ENCODE peak calls at places on chromosome 19, in seven cellular contexts. One of them, this sample, is unnamed.

GRCh38 chr19:2456301-2456570 is 523 bp downstream of the LMNB2 start:
- DNase-seq in gastrocnemius medialis: no peak
- DNase-seq in right atrium auricular region: no peak
- DNase-seq in breast epithelium: no peak
- DNase-seq in fibroblast of villous mesenchyme: no peak
- DNase-seq in CD8-positive, alpha-beta memory T cell: no peak
- DNase-seq in epithelial cell of esophagus: no peak
- DNase-seq in this sample: no peak

GRCh38 chr19:17376935-17377600 is at the start of gene PLVAP:
- DNase-seq in gastrocnemius medialis: no peak
- DNase-seq in right atrium auricular region: peak; percentile 75
- DNase-seq in breast epithelium: no peak
- DNase-seq in fibroblast of villous mesenchyme: no peak
- DNase-seq in CD8-positive, alpha-beta memory T cell: no peak
- DNase-seq in epithelial cell of esophagus: no peak
- DNase-seq in this sample: no peak

GRCh38 chr19:44723299-44723951 is 24.5 kb downstream of the CEACAM16 start:
- DNase-seq in gastrocnemius medialis: no peak
- DNase-seq in right atrium auricular region: no peak
- DNase-seq in breast epithelium: no peak
- DNase-seq in fibroblast of villous mesenchyme: no peak
- DNase-seq in CD8-positive, alpha-beta memory T cell: no peak
- DNase-seq in epithelial cell of esophagus: no peak
- DNase-seq in this sample: no peak

GRCh38 chr19:12202250-12202649 is 39.4 kb downstream of the ZNF136 start:
- DNase-seq in gastrocnemius medialis: no peak
- DNase-seq in right atrium auricular region: no peak
- DNase-seq in breast epithelium: no peak
- DNase-seq in fibroblast of villous mesenchyme: no peak
- DNase-seq in CD8-positive, alpha-beta memory T cell: peak; percentile 24
- DNase-seq in epithelial cell of esophagus: peak; percentile 15
- DNase-seq in this sample: no peak

GRCh38 chr19:5127710-5128109 is 158.8 kb downstream of the KDM4B start:
- DNase-seq in gastrocnemius medialis: no peak
- DNase-seq in right atrium auricular region: no peak
- DNase-seq in breast epithelium: no peak
- DNase-seq in fibroblast of villous mesenchyme: no peak
- DNase-seq in CD8-positive, alpha-beta memory T cell: no peak
- DNase-seq in epithelial cell of esophagus: no peak
- DNase-seq in this sample: no peak

GRCh38 chr19:1082165-1082927 is 12.8 kb downstream of the POLR2E start:
- DNase-seq in gastrocnemius medialis: peak; percentile 50
- DNase-seq in right atrium auricular region: no peak
- DNase-seq in breast epithelium: peak; percentile 93
- DNase-seq in fibroblast of villous mesenchyme: peak; percentile 90
- DNase-seq in CD8-positive, alpha-beta memory T cell: peak; percentile 85
- DNase-seq in epithelial cell of esophagus: peak; percentile 98
- DNase-seq in this sample: no peak

GRCh38 chr19:39563408-39563807 is 23.4 kb upstream of the EID2 start:
- DNase-seq in gastrocnemius medialis: no peak
- DNase-seq in right atrium auricular region: no peak
- DNase-seq in breast epithelium: no peak
- DNase-seq in fibroblast of villous mesenchyme: no peak
- DNase-seq in CD8-positive, alpha-beta memory T cell: no peak
- DNase-seq in epithelial cell of esophagus: peak; percentile 67
- DNase-seq in this sample: no peak

GRCh38 chr19:33219261-33219812 is 6.3 kb downstream of the SLC7A10 start:
- DNase-seq in gastrocnemius medialis: no peak
- DNase-seq in right atrium auricular region: no peak
- DNase-seq in breast epithelium: no peak
- DNase-seq in fibroblast of villous mesenchyme: no peak
- DNase-seq in CD8-positive, alpha-beta memory T cell: no peak
- DNase-seq in epithelial cell of esophagus: no peak
- DNase-seq in this sample: no peak

GRCh38 chr19:3100331-3100730 is 6.2 kb downstream of the GNA11 start:
- DNase-seq in gastrocnemius medialis: no peak
- DNase-seq in right atrium auricular region: no peak
- DNase-seq in breast epithelium: no peak
- DNase-seq in fibroblast of villous mesenchyme: no peak
- DNase-seq in CD8-positive, alpha-beta memory T cell: no peak
- DNase-seq in epithelial cell of esophagus: no peak
- DNase-seq in this sample: no peak

GRCh38 chr19:506404-507285 is 652 bp upstream of the TPGS1 start:
- DNase-seq in gastrocnemius medialis: peak; percentile 99
- DNase-seq in right atrium auricular region: peak; percentile 100
- DNase-seq in breast epithelium: peak; percentile 100
- DNase-seq in fibroblast of villous mesenchyme: peak; percentile 91
- DNase-seq in CD8-positive, alpha-beta memory T cell: peak; percentile 98
- DNase-seq in epithelial cell of esophagus: peak; percentile 100
- DNase-seq in this sample: peak; percentile 100

GRCh38 chr19:1943661-1944087 is 2.7 kb downstream of the CSNK1G2 start:
- DNase-seq in gastrocnemius medialis: no peak
- DNase-seq in right atrium auricular region: no peak
- DNase-seq in breast epithelium: no peak
- DNase-seq in fibroblast of villous mesenchyme: no peak
- DNase-seq in CD8-positive, alpha-beta memory T cell: no peak
- DNase-seq in epithelial cell of esophagus: no peak
- DNase-seq in this sample: no peak

GRCh38 chr19:55285225-55285890 is 1.6 kb downstream of the BRSK1 start:
- DNase-seq in gastrocnemius medialis: no peak
- DNase-seq in right atrium auricular region: no peak
- DNase-seq in breast epithelium: no peak
- DNase-seq in fibroblast of villous mesenchyme: no peak
- DNase-seq in CD8-positive, alpha-beta memory T cell: no peak
- DNase-seq in epithelial cell of esophagus: no peak
- DNase-seq in this sample: no peak

GRCh38 chr19:55284405-55285058 is 735 bp downstream of the BRSK1 start:
- DNase-seq in gastrocnemius medialis: no peak
- DNase-seq in right atrium auricular region: no peak
- DNase-seq in breast epithelium: no peak
- DNase-seq in fibroblast of villous mesenchyme: no peak
- DNase-seq in CD8-positive, alpha-beta memory T cell: no peak
- DNase-seq in epithelial cell of esophagus: no peak
- DNase-seq in this sample: no peak

GRCh38 chr19:55287361-55288079 is 3.7 kb downstream of the BRSK1 start:
- DNase-seq in gastrocnemius medialis: no peak
- DNase-seq in right atrium auricular region: no peak
- DNase-seq in breast epithelium: no peak
- DNase-seq in fibroblast of villous mesenchyme: no peak
- DNase-seq in CD8-positive, alpha-beta memory T cell: no peak
- DNase-seq in epithelial cell of esophagus: no peak
- DNase-seq in this sample: no peak

GRCh38 chr19:55279773-55280643 is at the start of gene HSPBP1:
- DNase-seq in gastrocnemius medialis: peak; percentile 76
- DNase-seq in right atrium auricular region: peak; percentile 94
- DNase-seq in breast epithelium: peak; percentile 97
- DNase-seq in fibroblast of villous mesenchyme: peak; percentile 94
- DNase-seq in CD8-positive, alpha-beta memory T cell: peak; percentile 96
- DNase-seq in epithelial cell of esophagus: peak; percentile 99
- DNase-seq in this sample: peak; percentile 89

GRCh38 chr19:55283548-55284393 is at the start of gene BRSK1:
- DNase-seq in gastrocnemius medialis: no peak
- DNase-seq in right atrium auricular region: no peak
- DNase-seq in breast epithelium: no peak
- DNase-seq in fibroblast of villous mesenchyme: peak; percentile 43
- DNase-seq in CD8-positive, alpha-beta memory T cell: peak; percentile 25
- DNase-seq in epithelial cell of esophagus: no peak
- DNase-seq in this sample: peak; percentile 48
- H3K4me3 ChIP-seq in gastrocnemius medialis: no peak within 1 kb of the TSS
- H3K4me3 ChIP-seq in right atrium auricular region: peak within 1 kb of the TSS; percentile 62
- H3K4me3 ChIP-seq in breast epithelium: peak within 1 kb of the TSS; percentile 27
- H3K4me3 ChIP-seq in fibroblast of villous mesenchyme: peak within 1 kb of the TSS; percentile 45
- H3K4me3 ChIP-seq in CD8-positive, alpha-beta memory T cell: no peak within 1 kb of the TSS
- H3K4me3 ChIP-seq in epithelial cell of esophagus: peak within 1 kb of the TSS; percentile 18
- H3K4me3 ChIP-seq in this sample: peak within 1 kb of the TSS; percentile 55

GRCh38 chr19:35863018-35863417 is 5.4 kb upstream of the APLP1 start:
- DNase-seq in gastrocnemius medialis: no peak
- DNase-seq in right atrium auricular region: no peak
- DNase-seq in breast epithelium: no peak
- DNase-seq in fibroblast of villous mesenchyme: no peak
- DNase-seq in CD8-positive, alpha-beta memory T cell: no peak
- DNase-seq in epithelial cell of esophagus: no peak
- DNase-seq in this sample: no peak

GRCh38 chr19:35860436-35860817 is 3.7 kb downstream of the KIRREL2 start:
- DNase-seq in gastrocnemius medialis: no peak
- DNase-seq in right atrium auricular region: no peak
- DNase-seq in breast epithelium: no peak
- DNase-seq in fibroblast of villous mesenchyme: no peak
- DNase-seq in CD8-positive, alpha-beta memory T cell: no peak
- DNase-seq in epithelial cell of esophagus: no peak
- DNase-seq in this sample: no peak

GRCh38 chr19:35860818-35861639 is 4.3 kb downstream of the KIRREL2 start:
- DNase-seq in gastrocnemius medialis: no peak
- DNase-seq in right atrium auricular region: no peak
- DNase-seq in breast epithelium: no peak
- DNase-seq in fibroblast of villous mesenchyme: no peak
- DNase-seq in CD8-positive, alpha-beta memory T cell: no peak
- DNase-seq in epithelial cell of esophagus: no peak
- DNase-seq in this sample: no peak

GRCh38 chr19:35862528-35862927 is 5.8 kb downstream of the KIRREL2 start:
- DNase-seq in gastrocnemius medialis: no peak
- DNase-seq in right atrium auricular region: no peak
- DNase-seq in breast epithelium: no peak
- DNase-seq in fibroblast of villous mesenchyme: no peak
- DNase-seq in CD8-positive, alpha-beta memory T cell: no peak
- DNase-seq in epithelial cell of esophagus: no peak
- DNase-seq in this sample: no peak

DNA sequence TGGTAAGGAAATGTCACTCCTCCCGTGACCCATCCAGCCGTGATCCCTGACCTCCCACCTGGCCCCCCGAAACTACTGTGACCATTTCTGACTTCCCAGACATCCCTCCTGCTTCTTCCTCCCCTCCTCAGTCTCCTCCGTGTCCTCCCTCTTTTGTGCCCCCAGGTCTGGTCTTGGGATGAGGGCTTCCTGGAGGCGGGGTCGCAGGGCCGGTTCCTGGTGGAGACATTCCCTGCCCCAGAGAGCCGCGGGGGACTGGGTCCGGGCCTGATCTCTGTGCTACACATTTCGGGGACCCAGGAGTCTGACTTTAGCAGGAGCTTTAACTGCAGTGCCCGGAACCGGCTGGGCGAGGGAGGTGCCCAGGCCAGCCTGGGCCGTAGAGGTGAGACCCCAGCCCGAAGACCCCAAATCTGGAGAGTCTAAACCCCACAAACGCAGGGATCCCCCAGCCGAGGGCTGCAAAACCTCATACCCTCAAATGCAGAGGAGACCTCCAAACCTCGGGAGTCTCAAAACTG is 5.0 kb downstream of the KIRREL2 start:
- DNase-seq in gastrocnemius medialis: no peak
- DNase-seq in right atrium auricular region: no peak
- DNase-seq in breast epithelium: no peak
- DNase-seq in fibroblast of villous mesenchyme: no peak
- DNase-seq in CD8-positive, alpha-beta memory T cell: no peak
- DNase-seq in epithelial cell of esophagus: no peak
- DNase-seq in this sample: no peak
- H3K4me3 ChIP-seq in gastrocnemius medialis: no peak overlapping the region
- H3K4me3 ChIP-seq in right atrium auricular region: no peak overlapping the region
- H3K4me3 ChIP-seq in breast epithelium: no peak overlapping the region
- H3K4me3 ChIP-seq in fibroblast of villous mesenchyme: no peak overlapping the region
- H3K4me3 ChIP-seq in CD8-positive, alpha-beta memory T cell: no peak overlapping the region
- H3K4me3 ChIP-seq in epithelial cell of esophagus: no peak overlapping the region
- H3K4me3 ChIP-seq in this sample: no peak overlapping the region

DNA sequence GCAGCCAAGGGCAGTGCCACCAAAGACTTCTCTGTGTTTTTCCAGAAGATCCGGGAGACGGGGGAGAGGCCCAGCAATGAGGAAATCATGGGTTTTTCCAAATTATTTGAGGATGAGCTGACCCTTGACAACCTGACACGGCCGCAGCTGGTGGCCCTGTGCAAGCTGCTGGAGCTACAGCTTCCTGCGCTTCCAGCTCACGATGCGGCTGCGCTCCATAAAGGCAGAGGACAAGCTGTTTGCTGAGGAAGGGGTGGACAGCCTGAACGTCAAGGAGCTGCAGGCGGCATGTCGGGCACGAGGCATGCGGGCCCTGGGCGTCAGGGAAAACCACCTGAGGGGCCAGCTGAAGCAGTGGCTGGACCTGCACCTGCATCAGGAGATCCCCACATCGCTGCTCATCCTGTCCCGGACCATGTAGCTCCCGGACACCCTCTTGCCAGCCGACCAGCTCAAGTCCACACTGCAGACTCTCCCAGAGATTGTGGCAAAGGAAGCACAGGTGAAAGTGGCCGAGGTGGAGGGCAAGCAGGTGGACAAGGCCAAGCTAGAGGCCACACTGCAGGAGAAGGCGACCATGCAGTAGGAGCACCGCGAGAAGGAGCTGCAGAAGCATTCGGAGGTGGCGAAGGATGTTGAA is 11.7 kb downstream of the ZSCAN1 start:
- DNase-seq in gastrocnemius medialis: no peak
- DNase-seq in right atrium auricular region: no peak
- DNase-seq in breast epithelium: no peak
- DNase-seq in fibroblast of villous mesenchyme: no peak
- DNase-seq in CD8-positive, alpha-beta memory T cell: no peak
- DNase-seq in epithelial cell of esophagus: no peak
- DNase-seq in this sample: no peak
- H3K4me3 ChIP-seq in gastrocnemius medialis: no peak overlapping the region
- H3K4me3 ChIP-seq in right atrium auricular region: no peak overlapping the region
- H3K4me3 ChIP-seq in breast epithelium: no peak overlapping the region
- H3K4me3 ChIP-seq in fibroblast of villous mesenchyme: no peak overlapping the region
- H3K4me3 ChIP-seq in CD8-positive, alpha-beta memory T cell: no peak overlapping the region
- H3K4me3 ChIP-seq in epithelial cell of esophagus: no peak overlapping the region
- H3K4me3 ChIP-seq in this sample: no peak overlapping the region

GRCh38 chr19:8209111-8209964 is at the start of gene CERS4:
- DNase-seq in gastrocnemius medialis: peak; percentile 16
- DNase-seq in right atrium auricular region: peak; percentile 60
- DNase-seq in breast epithelium: peak; percentile 64
- DNase-seq in fibroblast of villous mesenchyme: peak; percentile 28
- DNase-seq in CD8-positive, alpha-beta memory T cell: peak; percentile 86
- DNase-seq in epithelial cell of esophagus: no peak
- DNase-seq in this sample: no peak

GRCh38 chr19:8209965-8210659 is 942 bp downstream of the CERS4 start:
- DNase-seq in gastrocnemius medialis: no peak
- DNase-seq in right atrium auricular region: no peak
- DNase-seq in breast epithelium: no peak
- DNase-seq in fibroblast of villous mesenchyme: no peak
- DNase-seq in CD8-positive, alpha-beta memory T cell: no peak
- DNase-seq in epithelial cell of esophagus: no peak
- DNase-seq in this sample: no peak

GRCh38 chr19:8208710-8209110 is 460 bp upstream of the CERS4 start:
- DNase-seq in gastrocnemius medialis: no peak
- DNase-seq in right atrium auricular region: peak; percentile 59
- DNase-seq in breast epithelium: no peak
- DNase-seq in fibroblast of villous mesenchyme: no peak
- DNase-seq in CD8-positive, alpha-beta memory T cell: no peak
- DNase-seq in epithelial cell of esophagus: no peak
- DNase-seq in this sample: no peak

GRCh38 chr19:8212212-8212611 is 3.0 kb downstream of the CERS4 start:
- DNase-seq in gastrocnemius medialis: no peak
- DNase-seq in right atrium auricular region: no peak
- DNase-seq in breast epithelium: no peak
- DNase-seq in fibroblast of villous mesenchyme: no peak
- DNase-seq in CD8-positive, alpha-beta memory T cell: no peak
- DNase-seq in epithelial cell of esophagus: no peak
- DNase-seq in this sample: no peak

DNA sequence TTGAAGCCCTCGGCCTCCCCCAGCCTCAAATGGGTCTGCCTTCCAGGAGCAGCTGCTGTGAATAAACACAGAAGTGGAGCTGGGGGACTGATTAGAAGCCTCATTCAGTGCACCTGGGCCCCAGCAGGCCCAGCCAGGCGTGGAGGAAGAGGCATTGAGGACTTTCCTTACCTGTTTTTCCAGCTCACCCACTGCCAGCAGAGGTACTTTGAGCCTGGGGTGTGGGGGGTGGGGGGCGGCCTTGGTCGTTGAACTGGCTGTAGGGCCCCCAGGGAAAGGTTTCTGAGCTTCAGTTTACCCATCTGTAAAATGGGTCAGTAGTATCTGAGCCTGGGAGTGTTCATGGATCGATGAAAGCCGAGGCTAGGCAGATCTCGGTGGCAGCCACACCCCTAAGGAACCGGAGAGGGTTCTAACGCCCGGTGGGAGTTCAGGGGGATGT is 1.5 kb downstream of the CERS4 start:
- DNase-seq in gastrocnemius medialis: no peak
- DNase-seq in right atrium auricular region: no peak
- DNase-seq in breast epithelium: no peak
- DNase-seq in fibroblast of villous mesenchyme: no peak
- DNase-seq in CD8-positive, alpha-beta memory T cell: no peak
- DNase-seq in epithelial cell of esophagus: no peak
- DNase-seq in this sample: no peak
- H3K4me3 ChIP-seq in gastrocnemius medialis: no peak overlapping the region
- H3K4me3 ChIP-seq in right atrium auricular region: no peak overlapping the region
- H3K4me3 ChIP-seq in breast epithelium: no peak overlapping the region
- H3K4me3 ChIP-seq in fibroblast of villous mesenchyme: no peak overlapping the region
- H3K4me3 ChIP-seq in CD8-positive, alpha-beta memory T cell: peak overlapping the region; percentile 87
- H3K4me3 ChIP-seq in epithelial cell of esophagus: no peak overlapping the region
- H3K4me3 ChIP-seq in this sample: no peak overlapping the region

This sample was measured in AG10803.